ENCODE peak calls at places on chromosomes 1 and 21, in ten cellular contexts. R is fibroblast of lung; Z is Karpas-422; S is heart left ventricle; F is HCT116; C is A549; P is upper lobe of left lung; E is stomach; Q is CD8-positive, alpha-beta memory T cell; J is CD8-positive, alpha-beta T cell. N is an unnamed sample.

GRCh38 chr21:32459972-32460371 is 47.5 kb downstream of the EVA1C start:
- DNase-seq in R (no peak), Z (no peak), S (no peak), F (no peak), C (no peak), P (no peak), E (no peak), Q (no peak), J (no peak), N (no peak)

GRCh38 chr1:109395602-109396512 is 1.9 kb downstream of the SORT1 start:
- DNase-seq in R (peak; percentile 30), Z (no peak), S (no peak), F (no peak), C (peak; percentile 4), P (no peak), E (no peak), Q (no peak), J (no peak), N (no peak)

GRCh38 chr1:153760440-153760839 is 14.8 kb upstream of the SLC27A3 start:
- DNase-seq in R (no peak), Z (no peak), S (no peak), F (no peak), C (no peak), P (peak; percentile 23), E (no peak), Q (no peak), J (no peak), N (no peak)

GRCh38 chr21:26966360-26966977 is 419 bp downstream of the ADAMTS5 start:
- DNase-seq in R (no peak), Z (no peak), S (no peak), F (no peak), C (no peak), P (no peak), E (no peak), Q (no peak), J (no peak), N (no peak)

GRCh38 chr1:91700771-91701493 is 185.0 kb downstream of the TGFBR3 start:
- DNase-seq in R (no peak), Z (no peak), S (no peak), F (no peak), C (no peak), P (no peak), E (no peak), Q (no peak), J (no peak), N (no peak)

GRCh38 chr1:56434659-56435202 is 144.6 kb downstream of the PLPP3 start:
- DNase-seq in R (no peak), Z (peak; percentile 57), S (no peak), F (no peak), C (no peak), P (no peak), E (no peak), Q (no peak), J (no peak), N (no peak)

GRCh38 chr1:64514197-64514765 is 44.4 kb downstream of the CACHD1 start:
- DNase-seq in R (peak; percentile 97), Z (no peak), S (no peak), F (no peak), C (no peak), P (no peak), E (no peak), Q (no peak), J (no peak), N (no peak)

GRCh38 chr1:62336638-62337534 is 17.7 kb upstream of the KANK4 start:
- DNase-seq in R (no peak), Z (no peak), S (peak; percentile 54), F (no peak), C (no peak), P (no peak), E (no peak), Q (no peak), J (no peak), N (no peak)

GRCh38 chr1:160004001-160004400 is 27.8 kb downstream of the PIGM start:
- DNase-seq in R (no peak), Z (peak; percentile 25), S (no peak), F (no peak), C (no peak), P (no peak), E (no peak), Q (no peak), J (no peak), N (no peak)

GRCh38 chr1:118988186-118989005 is at the start of gene TBX15:
- DNase-seq in R (no peak), Z (no peak), S (no peak), F (no peak), C (no peak), P (no peak), E (no peak), Q (no peak), J (no peak), N (no peak)

GRCh38 chr1:210631399-210631798 is 302.7 kb downstream of the HHAT start:
- DNase-seq in R (no peak), Z (no peak), S (no peak), F (no peak), C (no peak), P (no peak), E (no peak), Q (no peak), J (no peak), N (no peak)

GRCh38 chr1:210626341-210626740 is 297.6 kb downstream of the HHAT start:
- DNase-seq in R (no peak), Z (peak; percentile 47), S (no peak), F (no peak), C (no peak), P (no peak), E (no peak), Q (no peak), J (no peak), N (no peak)

GRCh38 chr1:210627740-210628139 is 299.0 kb downstream of the HHAT start:
- DNase-seq in R (no peak), Z (no peak), S (no peak), F (no peak), C (peak; percentile 20), P (no peak), E (no peak), Q (no peak), J (no peak), N (no peak)

GRCh38 chr1:210625715-210626114 is 297.0 kb downstream of the HHAT start:
- DNase-seq in R (no peak), Z (peak; percentile 56), S (no peak), F (no peak), C (no peak), P (no peak), E (no peak), Q (no peak), J (no peak), N (no peak)

DNA sequence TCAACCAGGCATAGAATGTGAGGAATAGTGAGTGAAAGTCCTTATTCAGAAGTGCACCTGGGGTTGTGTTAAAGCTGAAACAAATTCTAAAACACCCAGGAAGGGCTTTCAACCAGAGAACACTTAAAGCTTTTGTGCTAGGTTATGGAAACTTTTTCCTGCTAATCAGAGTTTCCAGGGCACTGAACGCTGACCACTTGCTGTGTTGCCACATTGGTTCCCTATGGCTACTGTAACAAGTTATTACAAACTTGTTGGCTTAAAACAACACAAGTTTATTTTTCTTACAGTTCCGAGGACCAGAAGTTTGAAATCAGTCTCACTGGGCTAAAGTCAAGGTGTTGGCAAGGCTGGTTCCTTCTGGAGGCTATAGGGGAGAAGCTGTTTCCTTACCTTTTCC is 300.6 kb downstream of the HHAT start:
- DNase-seq in R (no peak), Z (no peak), S (no peak), F (no peak), C (no peak), P (no peak), E (no peak), Q (no peak), J (no peak), N (no peak)
- H3K4me3 ChIP-seq in R (no peak overlapping the region), Z (no peak overlapping the region), S (no peak overlapping the region), F (no peak overlapping the region), C (no peak overlapping the region), P (no peak overlapping the region), E (no peak overlapping the region), Q (no peak overlapping the region), J (no peak overlapping the region), N (no peak overlapping the region)

DNA sequence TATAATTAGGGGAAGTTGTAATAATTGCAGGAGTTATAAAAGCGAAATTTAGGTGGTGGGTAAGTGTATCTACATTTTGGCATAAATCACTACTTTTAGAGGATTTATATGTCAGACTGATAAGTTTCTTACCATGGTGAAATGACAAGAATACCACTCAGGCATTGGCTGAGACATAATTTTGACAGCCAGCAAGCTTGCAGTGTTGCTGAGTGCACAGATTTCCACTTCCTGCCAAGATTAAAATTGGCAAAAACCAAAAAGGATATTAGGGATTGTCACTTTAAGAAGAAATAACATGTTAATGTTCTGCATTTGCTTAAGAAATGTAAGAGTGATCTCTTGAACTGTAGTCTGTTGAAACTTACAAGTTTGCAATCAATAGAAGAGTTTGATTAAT is 28.2 kb downstream of the NFIA start:
- DNase-seq in R (no peak), Z (no peak), S (no peak), F (no peak), C (no peak), P (no peak), E (no peak), Q (no peak), J (no peak), N (no peak)
- H3K4me1 ChIP-seq in R (no peaks in the 10 kb centered on the region), Z (peaks cover 40% of the 10 kb centered on the region), S (peaks cover 38% of the 10 kb centered on the region), F (no peaks in the 10 kb centered on the region), C (peaks cover 16% of the 10 kb centered on the region), P (peaks cover 8% of the 10 kb centered on the region), E (peaks cover 39% of the 10 kb centered on the region), Q (no peaks in the 10 kb centered on the region), J (no peaks in the 10 kb centered on the region), N (no peaks in the 10 kb centered on the region)

DNA sequence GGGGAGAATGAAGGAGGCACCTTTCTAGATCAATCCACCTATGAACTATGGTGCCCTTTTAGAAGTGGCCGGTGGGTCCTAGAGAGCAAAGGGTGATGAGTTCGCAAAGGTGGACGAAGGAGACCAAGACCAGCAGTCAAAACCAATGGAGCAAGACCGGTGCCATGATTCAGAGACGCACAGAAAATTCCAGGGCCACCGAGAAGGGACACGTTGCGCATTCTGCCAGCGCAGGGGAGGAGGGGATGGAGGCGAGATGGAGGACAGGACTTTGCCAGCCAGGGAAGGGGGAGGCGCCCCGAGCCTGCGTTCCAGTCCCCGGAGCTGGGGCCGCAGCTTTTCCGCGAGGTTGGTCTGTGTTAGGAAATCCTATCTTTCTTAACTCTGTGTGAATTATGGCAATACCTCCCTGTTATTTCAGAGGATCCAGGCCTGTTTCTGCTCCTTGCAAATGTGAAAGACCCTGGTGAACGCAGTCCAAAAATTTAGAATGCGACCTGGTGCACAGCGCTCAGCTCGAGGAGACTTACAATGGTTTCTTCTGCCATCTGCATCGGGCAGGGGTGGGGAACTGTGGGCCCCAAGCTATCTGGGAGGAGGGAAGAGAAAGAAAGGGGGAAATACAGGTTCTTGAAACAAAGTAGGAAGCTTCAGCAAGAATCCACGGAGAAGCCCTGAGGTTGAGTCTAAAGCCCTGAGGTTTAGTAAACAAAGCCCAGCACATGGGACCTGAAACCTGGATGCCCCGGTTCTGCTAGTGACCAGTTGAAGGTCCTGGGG is 129.4 kb downstream of the MRPS6 start:
- DNase-seq in R (peak; percentile 25), Z (no peak), S (no peak), F (peak; percentile 3), C (peak; percentile 14), P (peak; percentile 61), E (no peak), Q (no peak), J (no peak), N (peak; percentile 72)
- H3K4me3 ChIP-seq in R (no peak overlapping the region), Z (no peak overlapping the region), S (peak overlapping the region; percentile 5), F (peak overlapping the region; percentile 41), C (peak overlapping the region; percentile 46), P (peak overlapping the region; percentile 55), E (peak overlapping the region; percentile 37), Q (peak overlapping the region; percentile 65), J (peak overlapping the region; percentile 56), N (no peak overlapping the region)

GRCh38 chr1:227731241-227731677 is 3.8 kb downstream of the JMJD4 start:
- DNase-seq in R (no peak), Z (no peak), S (no peak), F (no peak), C (no peak), P (no peak), E (no peak), Q (no peak), J (no peak), N (no peak)
- H3K4me1 ChIP-seq in R (peaks cover 4% of the 10 kb centered on the region), Z (peaks cover 43% of the 10 kb centered on the region), S (peaks cover 40% of the 10 kb centered on the region), F (peaks cover 46% of the 10 kb centered on the region), C (peaks cover 15% of the 10 kb centered on the region), P (peaks cover 64% of the 10 kb centered on the region), E (peaks cover 57% of the 10 kb centered on the region), Q (peaks cover 34% of the 10 kb centered on the region), J (peaks cover 34% of the 10 kb centered on the region), N (no peaks in the 10 kb centered on the region)

N was measured in aorta.